ENCODE peak calls at places on chromosomes 7 and 10, in four cellular contexts. D is endothelial cell, G is Calu3, R is HL-60. Y is an unnamed sample.

GRCh38 chr7:158672975-158673374 is 31.6 kb downstream of the NCAPG2 start:
- DNase-seq in D (no peak), G (no peak), R (peak), Y (no peak)

GRCh38 chr7:50304911-50305621 is 550 bp downstream of the IKZF1 start:
- DNase-seq in D (no peak), G (no peak), R (no peak), Y (peak)

GRCh38 chr10:112000466-112000865 is 183.1 kb downstream of the GPAM start:
- DNase-seq in D (no peak), G (no peak), R (no peak), Y (no peak)

GRCh38 chr7:128205068-128205467 is 36.0 kb upstream of the LEP start:
- DNase-seq in D (no peak), G (no peak), R (no peak), Y (no peak)

GRCh38 chr10:43377393-43377883 is 6.0 kb downstream of the FXYD4 start:
- DNase-seq in D (no peak), G (peak), R (no peak), Y (no peak)

GRCh38 chr7:17005277-17005676 is 123.5 kb upstream of the AGR3 start:
- DNase-seq in D (no peak), G (no peak), R (no peak), Y (no peak)

GRCh38 chr10:73117976-73118743 is 7.9 kb downstream of the NUDT13 start:
- DNase-seq in D (no peak), G (no peak), R (no peak), Y (no peak)

GRCh38 chr7:116283595-116284204 is 73.4 kb downstream of the TES start:
- DNase-seq in D (no peak), G (no peak), R (no peak), Y (no peak)

GRCh38 chr10:55630491-55631056 is 730.5 kb downstream of the ZWINT start:
- DNase-seq in D (peak), G (no peak), R (no peak), Y (no peak)

GRCh38 chr7:69833964-69834363 is 235.7 kb downstream of the AUTS2 start:
- DNase-seq in D (no peak), G (no peak), R (no peak), Y (no peak)

GRCh38 chr7:40186586-40186985 is 51.8 kb downstream of the SUGCT start:
- DNase-seq in D (no peak), G (no peak), R (no peak), Y (no peak)
- TF ChIP-seq CTCF in D (no peak), G (peak), R (no peak), Y (no peak)

GRCh38 chr7:143299840-143300239 is 11.7 kb downstream of the CASP2 start:
- DNase-seq in D (peak), G (peak), R (no peak), Y (peak)
- TF ChIP-seq CTCF in D (peak), G (peak), R (peak), Y (peak)

DNA sequence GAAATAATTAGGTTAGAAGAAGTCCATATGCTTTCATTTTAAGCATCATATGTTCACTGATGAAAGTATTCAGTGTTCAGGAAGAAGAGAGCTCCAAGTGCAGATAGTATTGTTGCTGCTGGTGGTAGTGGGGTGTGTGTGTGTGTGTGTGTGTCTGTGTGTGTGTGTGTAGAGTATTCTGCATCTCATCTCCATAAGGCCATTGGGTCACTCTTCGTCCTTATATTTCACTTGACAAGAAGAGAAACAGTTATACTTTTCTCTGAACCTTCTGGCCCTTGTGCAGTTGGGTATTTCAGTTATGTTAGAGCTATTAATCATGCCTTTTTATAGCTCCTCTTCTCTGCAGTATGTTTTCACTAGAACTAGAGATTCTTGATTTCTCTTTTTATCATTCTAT is 26.2 kb downstream of the ADAM22 start:
- DNase-seq in D (no peak), G (no peak), R (no peak), Y (no peak)
- TF ChIP-seq CTCF in D (no peak), G (no peak), R (no peak), Y (no peak)

GRCh38 chr10:95241533-95241932 is 47.5 kb downstream of the ACSM6 start:
- DNase-seq in D (no peak), G (no peak), R (no peak), Y (no peak)

GRCh38 chr10:95243318-95243617 is 47.5 kb downstream of the PDLIM1 start:
- DNase-seq in D (no peak), G (no peak), R (no peak), Y (no peak)

GRCh38 chr10:95240811-95241210 is 46.8 kb downstream of the ACSM6 start:
- DNase-seq in D (no peak), G (no peak), R (no peak), Y (no peak)

GRCh38 chr10:95244152-95244551 is 46.7 kb downstream of the PDLIM1 start:
- DNase-seq in D (no peak), G (no peak), R (no peak), Y (no peak)

GRCh38 chr10:95242581-95243317 is 48.1 kb downstream of the PDLIM1 start:
- DNase-seq in D (peak), G (peak), R (no peak), Y (peak)
- TF ChIP-seq CTCF in D (peak), G (peak), R (no peak), Y (peak)

DNA sequence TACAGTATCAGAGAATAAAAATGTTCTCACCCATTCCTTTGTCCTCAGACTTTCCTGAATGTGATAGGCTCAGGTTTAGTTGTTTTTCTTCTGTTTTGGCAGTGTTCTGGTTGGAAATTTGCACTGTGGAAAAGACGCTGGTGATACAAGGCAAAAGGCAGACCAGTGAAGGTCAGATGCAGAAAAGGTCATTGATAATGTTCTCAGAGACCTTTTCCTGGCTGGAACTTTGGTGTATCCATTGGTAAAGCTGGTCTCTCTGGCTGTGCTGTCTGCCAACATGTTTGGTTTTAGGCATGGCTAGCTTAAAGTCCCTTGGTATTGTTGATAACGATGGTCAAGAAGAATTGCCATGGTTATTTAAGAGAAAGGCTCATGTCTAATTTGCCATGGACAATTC is 11.5 kb downstream of the ARID5B start:
- DNase-seq in D (no peak), G (no peak), R (no peak), Y (no peak)
- TF ChIP-seq CTCF in D (no peak), G (no peak), R (no peak), Y (no peak)